ENCODE peak calls at places on chromosomes 13 and 19, in seven cellular contexts. R is Panc1, U is Peyer's patch, D is spleen, S is fibroblast of lung, V is ascending aorta, K is psoas muscle. F is an unnamed sample.

GRCh38 chr13:75418997-75419396 is 63.0 kb downstream of the TBC1D4 start:
- DNase-seq in R (no peak), K (no peak), D (no peak), U (no peak), V (no peak), S (no peak), F (no peak)

GRCh38 chr19:56066152-56067023 is 54.7 kb downstream of the ZNF787 start:
- DNase-seq in D (peak; percentile 91), K (peak; percentile 71), S (peak; percentile 16), V (no peak), R (peak; percentile 41), U (peak; percentile 86), F (peak; percentile 77)

GRCh38 chr19:39568604-39569003 is 28.6 kb upstream of the EID2 start:
- DNase-seq in K (no peak), D (no peak), S (peak; percentile 23), R (peak; percentile 83), V (no peak), U (no peak), F (no peak)

GRCh38 chr19:1841209-1841924 is 6.9 kb downstream of the REXO1 start:
- DNase-seq in U (no peak), K (no peak), S (no peak), R (no peak), D (no peak), V (no peak), F (no peak)

GRCh38 chr19:30757836-30758617 is 385.8 kb downstream of the ZNF536 start:
- DNase-seq in U (no peak), K (no peak), V (no peak), R (no peak), S (no peak), D (no peak), F (no peak)

GRCh38 chr19:39701291-39701690 is 3.0 kb upstream of the LGALS14 start:
- DNase-seq in D (no peak), R (no peak), V (no peak), S (no peak), U (no peak), K (no peak), F (no peak)

GRCh38 chr13:99339736-99340392 is 32.7 kb upstream of the GPR183 start:
- DNase-seq in R (no peak), U (peak; percentile 74), S (peak; percentile 38), D (no peak), K (no peak), V (no peak), F (no peak)

GRCh38 chr13:22201395-22201794 is 530.5 kb downstream of the FGF9 start:
- DNase-seq in D (no peak), R (no peak), V (no peak), K (no peak), S (no peak), U (no peak), F (no peak)

GRCh38 chr13:113518080-113518803 is 27.7 kb upstream of the DCUN1D2 start:
- DNase-seq in V (no peak), D (no peak), U (no peak), K (no peak), R (no peak), S (no peak), F (no peak)

GRCh38 chr19:13008926-13009787 is 13.9 kb downstream of the NFIX start:
- DNase-seq in K (no peak), V (no peak), S (no peak), D (no peak), R (no peak), U (no peak), F (no peak)
- H3K4me1 ChIP-seq in K (peaks cover 83% of the 10 kb centered on the region), V (peaks cover 41% of the 10 kb centered on the region), S (peaks cover 40% of the 10 kb centered on the region), D (peaks cover 50% of the 10 kb centered on the region), R (peaks cover 83% of the 10 kb centered on the region), U (no peaks in the 10 kb centered on the region), F (peaks cover 98% of the 10 kb centered on the region)

GRCh38 chr19:14529254-14530004 is at the start of gene TECR:
- DNase-seq in K (peak; percentile 100), R (peak; percentile 96), S (peak; percentile 99), U (peak; percentile 100), V (peak; percentile 100), D (peak; percentile 100), F (peak; percentile 100)
- H3K4me1 ChIP-seq in K (peaks cover 22% of the 10 kb centered on the region), R (peaks cover 24% of the 10 kb centered on the region), S (peaks cover 7% of the 10 kb centered on the region), U (no peaks in the 10 kb centered on the region), V (no peaks in the 10 kb centered on the region), D (peaks cover 36% of the 10 kb centered on the region), F (peaks cover 23% of the 10 kb centered on the region)

GRCh38 chr13:46666727-46667456 is 113.9 kb downstream of the LRCH1 start:
- DNase-seq in U (no peak), V (no peak), D (no peak), K (no peak), S (no peak), R (no peak), F (no peak)
- H3K4me1 ChIP-seq in U (no peaks in the 10 kb centered on the region), V (peaks cover 8% of the 10 kb centered on the region), D (peaks cover 74% of the 10 kb centered on the region), K (peaks cover 24% of the 10 kb centered on the region), S (peaks cover 8% of the 10 kb centered on the region), R (peaks cover 3% of the 10 kb centered on the region), F (peaks cover 67% of the 10 kb centered on the region)

GRCh38 chr19:4453232-4454179 is 4.1 kb downstream of the UBXN6 start:
- DNase-seq in R (no peak), U (no peak), S (no peak), D (no peak), K (no peak), V (no peak), F (no peak)
- H3K4me1 ChIP-seq in R (no peaks in the 10 kb centered on the region), U (no peaks in the 10 kb centered on the region), S (peaks cover 18% of the 10 kb centered on the region), D (peaks cover 30% of the 10 kb centered on the region), K (peaks cover 34% of the 10 kb centered on the region), V (peaks cover 6% of the 10 kb centered on the region), F (peaks cover 14% of the 10 kb centered on the region)

F was measured in lower lobe of right lung.